ENCODE peak calls at places on chromosome 20, in six cellular contexts. I is HepG2; V is germinal center; N is activated naive CD8-positive, alpha-beta T cell treated with anti-CD3 and anti-CD28 coated beads, Interleukin-2, amount 50 U/mL, for 24 hours; F is NCI-H524; W is T-helper 9 cell. S is an unnamed sample.

GRCh38 chr20:38278150-38278549 is 17.6 kb upstream of the KIAA1755 start:
- DNase-seq in I (no peak), V (no peak), N (no peak), F (peak; percentile 99), W (no peak), S (no peak)

GRCh38 chr20:4795394-4795793 is 73.7 kb downstream of the PRND start:
- DNase-seq in I (peak; percentile 29), V (no peak), N (peak; percentile 25), F (no peak), W (no peak), S (peak; percentile 58)

GRCh38 chr20:18267815-18268214 is 20.5 kb upstream of the ZNF133 start:
- DNase-seq in I (no peak), V (no peak), N (no peak), F (no peak), W (no peak), S (no peak)

GRCh38 chr20:5393218-5393870 is 76.6 kb upstream of the PROKR2 start:
- DNase-seq in I (no peak), V (no peak), N (no peak), F (peak; percentile 100), W (no peak), S (no peak)

GRCh38 chr20:33656783-33657703 is 5.1 kb upstream of the C20orf144 start:
- DNase-seq in I (no peak), V (no peak), N (no peak), F (no peak), W (no peak), S (no peak)

GRCh38 chr20:14778096-14778495 is 440.7 kb upstream of the FLRT3 start:
- DNase-seq in I (no peak), V (no peak), N (no peak), F (no peak), W (no peak), S (no peak)

GRCh38 chr20:38426006-38426405 is 9.1 kb downstream of the SNHG17 start:
- DNase-seq in I (peak; percentile 40), V (no peak), N (peak; percentile 35), F (no peak), W (no peak), S (no peak)

GRCh38 chr20:53238121-53238660 is 266.0 kb downstream of the TSHZ2 start:
- DNase-seq in I (no peak), V (no peak), N (no peak), F (no peak), W (no peak), S (no peak)

GRCh38 chr20:642398-643174 is 10.4 kb downstream of the SRXN1 start:
- DNase-seq in I (peak; percentile 69), V (no peak), N (no peak), F (peak; percentile 50), W (no peak), S (no peak)

GRCh38 chr20:41619360-41620115 is 1.4 kb upstream of the CHD6 start:
- DNase-seq in I (no peak), V (no peak), N (no peak), F (peak; percentile 41), W (no peak), S (no peak)

GRCh38 chr20:55567826-55568225 is 437.5 kb downstream of the CBLN4 start:
- DNase-seq in I (no peak), V (no peak), N (no peak), F (no peak), W (no peak), S (no peak)

GRCh38 chr20:7094438-7094997 is 327.0 kb downstream of the BMP2 start:
- DNase-seq in I (peak; percentile 43), V (peak; percentile 2), N (peak; percentile 31), F (peak; percentile 82), W (no peak), S (no peak)

GRCh38 chr20:59075934-59076508 is 33.4 kb upstream of the PRELID3B start:
- DNase-seq in I (no peak), V (no peak), N (peak; percentile 22), F (no peak), W (no peak), S (no peak)

GRCh38 chr20:23164176-23164601 is 78.1 kb upstream of the CD93 start:
- DNase-seq in I (peak; percentile 43), V (no peak), N (no peak), F (no peak), W (no peak), S (no peak)

GRCh38 chr20:8212286-8212685 is 80.2 kb downstream of the PLCB1 start:
- DNase-seq in I (no peak), V (no peak), N (no peak), F (no peak), W (no peak), S (no peak)

GRCh38 chr20:6866741-6867140 is 99.3 kb downstream of the BMP2 start:
- DNase-seq in I (no peak), V (no peak), N (no peak), F (no peak), W (no peak), S (no peak)

GRCh38 chr20:57190536-57191265 is 75.7 kb downstream of the BMP7 start:
- DNase-seq in I (no peak), V (no peak), N (no peak), F (no peak), W (no peak), S (no peak)

GRCh38 chr20:44113642-44113945 is 73.4 kb downstream of the JPH2 start:
- DNase-seq in I (no peak), V (no peak), N (no peak), F (no peak), W (no peak), S (no peak)

GRCh38 chr20:53124075-53124532 is 151.9 kb downstream of the TSHZ2 start:
- DNase-seq in I (no peak), V (no peak), N (no peak), F (no peak), W (no peak), S (no peak)

GRCh38 chr20:59020938-59021551 is 1.8 kb downstream of the TUBB1 start:
- DNase-seq in I (no peak), V (no peak), N (no peak), F (no peak), W (no peak), S (no peak)

GRCh38 chr20:63009988-63010769 is 3.4 kb upstream of the BHLHE23 start:
- DNase-seq in I (no peak), V (peak; percentile 72), N (peak; percentile 78), F (no peak), W (peak; percentile 49), S (peak; percentile 90)

GRCh38 chr20:31670371-31671228 is 32.9 kb downstream of the COX4I2 start:
- DNase-seq in I (no peak), V (no peak), N (no peak), F (no peak), W (no peak), S (no peak)

GRCh38 chr20:46051556-46052323 is 22.7 kb downstream of the SLC12A5 start:
- DNase-seq in I (no peak), V (no peak), N (no peak), F (peak; percentile 73), W (no peak), S (no peak)

GRCh38 chr20:48184229-48184628 is 398.9 kb upstream of the SULF2 start:
- DNase-seq in I (no peak), V (no peak), N (no peak), F (no peak), W (no peak), S (no peak)

GRCh38 chr20:33132858-33133615 is 34.9 kb upstream of the BPIFA2 start:
- DNase-seq in I (no peak), V (no peak), N (no peak), F (no peak), W (no peak), S (no peak)

GRCh38 chr20:32521780-32522524 is 63.2 kb downstream of the NOL4L start:
- DNase-seq in I (peak; percentile 72), V (peak; percentile 57), N (peak; percentile 78), F (peak; percentile 84), W (peak; percentile 65), S (peak; percentile 85)

GRCh38 chr20:44956410-44956809 is 3.8 kb downstream of the TOMM34 start:
- DNase-seq in I (no peak), V (no peak), N (no peak), F (no peak), W (no peak), S (no peak)

GRCh38 chr20:44170796-44171410 is 16.1 kb downstream of the JPH2 start:
- DNase-seq in I (no peak), V (no peak), N (no peak), F (peak; percentile 48), W (no peak), S (no peak)

GRCh38 chr20:37381621-37382538 is 35.9 kb downstream of the SRC start:
- DNase-seq in I (peak; percentile 63), V (peak; percentile 72), N (no peak), F (no peak), W (no peak), S (no peak)

GRCh38 chr20:50219520-50220086 is 29.0 kb downstream of the CEBPB start:
- DNase-seq in I (no peak), V (no peak), N (no peak), F (no peak), W (no peak), S (no peak)

GRCh38 chr20:53934421-53935352 is 135.7 kb downstream of the BCAS1 start:
- DNase-seq in I (no peak), V (peak; percentile 46), N (peak; percentile 28), F (no peak), W (no peak), S (peak; percentile 45)

GRCh38 chr20:41572010-41572572 is 46.1 kb downstream of the CHD6 start:
- DNase-seq in I (no peak), V (no peak), N (peak; percentile 15), F (no peak), W (no peak), S (no peak)

GRCh38 chr20:62141043-62141396 is 2.2 kb downstream of the PSMA7 start:
- DNase-seq in I (no peak), V (no peak), N (no peak), F (no peak), W (no peak), S (no peak)

GRCh38 chr20:53161473-53161872 is 189.3 kb downstream of the TSHZ2 start:
- DNase-seq in I (no peak), V (peak; percentile 10), N (no peak), F (no peak), W (no peak), S (no peak)